ENCODE peak calls at places on chromosomes 4 and X, in six cellular contexts. One of them, this sample, is unnamed.

GRCh38 chrX:100636321-100636991 is at the start of gene TSPAN6:
- DNase-seq in effector memory CD4-positive, alpha-beta T cell: peak
- DNase-seq in thyroid gland: peak
- DNase-seq in AG04449: no peak
- DNase-seq in HCT116: peak
- DNase-seq in adipocyte: peak
- DNase-seq in this sample: no peak

GRCh38 chr4:85681194-85681803 is 206.3 kb downstream of the ARHGAP24 start:
- DNase-seq in effector memory CD4-positive, alpha-beta T cell: no peak
- DNase-seq in thyroid gland: peak
- DNase-seq in AG04449: peak
- DNase-seq in HCT116: no peak
- DNase-seq in adipocyte: peak
- DNase-seq in this sample: no peak

GRCh38 chr4:108372678-108373077 is 203.9 kb upstream of the LEF1 start:
- DNase-seq in effector memory CD4-positive, alpha-beta T cell: no peak
- DNase-seq in thyroid gland: no peak
- DNase-seq in AG04449: no peak
- DNase-seq in HCT116: no peak
- DNase-seq in adipocyte: no peak
- DNase-seq in this sample: no peak

GRCh38 chr4:135917016-135917415 is 1615.3 kb downstream of the PCDH18 start:
- DNase-seq in effector memory CD4-positive, alpha-beta T cell: no peak
- DNase-seq in thyroid gland: no peak
- DNase-seq in AG04449: no peak
- DNase-seq in HCT116: no peak
- DNase-seq in adipocyte: peak
- DNase-seq in this sample: no peak

GRCh38 chr4:64713256-64713840 is 304.1 kb upstream of the TECRL start:
- DNase-seq in effector memory CD4-positive, alpha-beta T cell: no peak
- DNase-seq in thyroid gland: no peak
- DNase-seq in AG04449: no peak
- DNase-seq in HCT116: no peak
- DNase-seq in adipocyte: peak
- DNase-seq in this sample: no peak

GRCh38 chr4:1571986-1572385 is 112.1 kb downstream of the FAM53A start:
- DNase-seq in effector memory CD4-positive, alpha-beta T cell: no peak
- DNase-seq in thyroid gland: no peak
- DNase-seq in AG04449: no peak
- DNase-seq in HCT116: no peak
- DNase-seq in adipocyte: no peak
- DNase-seq in this sample: no peak

GRCh38 chrX:39896951-39897740 is 200.6 kb downstream of the BCOR start:
- DNase-seq in effector memory CD4-positive, alpha-beta T cell: no peak
- DNase-seq in thyroid gland: peak
- DNase-seq in AG04449: no peak
- DNase-seq in HCT116: no peak
- DNase-seq in adipocyte: peak
- DNase-seq in this sample: no peak

GRCh38 chrX:123422875-123423274 is 238.8 kb downstream of the GRIA3 start:
- DNase-seq in effector memory CD4-positive, alpha-beta T cell: no peak
- DNase-seq in thyroid gland: no peak
- DNase-seq in AG04449: no peak
- DNase-seq in HCT116: no peak
- DNase-seq in adipocyte: peak
- DNase-seq in this sample: no peak

GRCh38 chr4:100651499-100652165 is 133.8 kb upstream of the EMCN start:
- DNase-seq in effector memory CD4-positive, alpha-beta T cell: no peak
- DNase-seq in thyroid gland: no peak
- DNase-seq in AG04449: no peak
- DNase-seq in HCT116: no peak
- DNase-seq in adipocyte: no peak
- DNase-seq in this sample: no peak

GRCh38 chrX:103215037-103215767 is at the start of gene BEX4:
- DNase-seq in effector memory CD4-positive, alpha-beta T cell: peak
- DNase-seq in thyroid gland: peak
- DNase-seq in AG04449: no peak
- DNase-seq in HCT116: peak
- DNase-seq in adipocyte: peak
- DNase-seq in this sample: no peak

GRCh38 chrX:103215768-103216085 is 819 bp downstream of the BEX4 start:
- DNase-seq in effector memory CD4-positive, alpha-beta T cell: no peak
- DNase-seq in thyroid gland: peak
- DNase-seq in AG04449: no peak
- DNase-seq in HCT116: no peak
- DNase-seq in adipocyte: peak
- DNase-seq in this sample: no peak

DNA sequence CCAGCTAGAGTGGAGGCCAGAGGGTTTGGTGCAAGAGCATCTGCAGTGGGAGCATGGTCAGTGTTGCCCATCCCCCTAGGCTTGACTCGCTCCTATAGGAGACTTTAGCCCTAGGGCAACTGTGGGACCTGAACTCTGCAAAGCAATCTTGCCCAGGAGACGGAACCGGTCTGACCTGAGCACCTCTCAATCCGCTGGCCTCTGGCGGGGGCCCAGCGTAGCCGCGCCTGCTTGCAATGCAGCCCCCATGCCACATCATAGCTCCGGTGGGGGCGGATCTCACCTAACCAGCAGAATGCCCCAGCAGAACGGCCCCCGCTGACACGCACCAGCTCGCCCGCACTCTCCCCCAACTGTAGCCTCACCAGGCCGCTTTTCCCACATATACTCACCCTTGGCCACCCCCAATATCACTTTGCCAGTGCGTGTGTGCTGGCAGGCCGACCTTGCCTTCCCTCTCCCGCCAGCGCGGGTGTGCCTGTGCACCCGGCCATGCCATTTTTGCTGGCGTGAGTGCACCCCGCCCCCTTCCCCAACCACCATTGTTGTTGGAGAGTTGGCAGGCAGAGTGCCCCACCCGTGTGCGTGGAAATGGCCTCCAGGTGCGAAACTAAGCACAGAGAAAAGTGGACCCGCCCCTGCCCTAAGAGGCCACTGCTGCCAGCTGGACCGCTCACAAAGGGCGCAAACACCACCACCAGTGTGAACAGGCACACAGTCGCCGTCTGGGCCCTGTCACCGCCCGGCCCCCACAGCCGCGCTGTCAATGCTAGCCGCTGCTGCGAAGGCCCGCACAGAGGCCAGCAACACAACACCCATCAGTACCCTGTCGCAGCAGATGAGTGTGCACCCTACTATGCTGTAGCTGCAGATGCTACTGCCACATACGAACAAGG is 5.9 kb downstream of the BEX4 start:
- DNase-seq in effector memory CD4-positive, alpha-beta T cell: no peak
- DNase-seq in thyroid gland: peak
- DNase-seq in AG04449: no peak
- DNase-seq in HCT116: no peak
- DNase-seq in adipocyte: no peak
- DNase-seq in this sample: no peak
- H3K4me3 ChIP-seq in effector memory CD4-positive, alpha-beta T cell: no peak
- H3K4me3 ChIP-seq in thyroid gland: no peak
- H3K4me3 ChIP-seq in AG04449: no peak
- H3K4me3 ChIP-seq in HCT116: no peak
- H3K4me3 ChIP-seq in adipocyte: no peak
- H3K4me3 ChIP-seq in this sample: no peak

GRCh38 chr4:69858683-69859082 is 1.3 kb downstream of the SULT1E1 start:
- DNase-seq in effector memory CD4-positive, alpha-beta T cell: no peak
- DNase-seq in thyroid gland: no peak
- DNase-seq in AG04449: no peak
- DNase-seq in HCT116: no peak
- DNase-seq in adipocyte: no peak
- DNase-seq in this sample: no peak

GRCh38 chr4:69861756-69862155 is 1.8 kb upstream of the SULT1E1 start:
- DNase-seq in effector memory CD4-positive, alpha-beta T cell: no peak
- DNase-seq in thyroid gland: no peak
- DNase-seq in AG04449: no peak
- DNase-seq in HCT116: no peak
- DNase-seq in adipocyte: no peak
- DNase-seq in this sample: no peak

GRCh38 chr4:69860007-69860406 is at the start of gene SULT1E1:
- DNase-seq in effector memory CD4-positive, alpha-beta T cell: no peak
- DNase-seq in thyroid gland: no peak
- DNase-seq in AG04449: no peak
- DNase-seq in HCT116: no peak
- DNase-seq in adipocyte: no peak
- DNase-seq in this sample: no peak

GRCh38 chr4:69860521-69861298 is 765 bp upstream of the SULT1E1 start:
- DNase-seq in effector memory CD4-positive, alpha-beta T cell: no peak
- DNase-seq in thyroid gland: no peak
- DNase-seq in AG04449: no peak
- DNase-seq in HCT116: no peak
- DNase-seq in adipocyte: no peak
- DNase-seq in this sample: no peak

GRCh38 chr4:69859140-69859539 is 805 bp downstream of the SULT1E1 start:
- DNase-seq in effector memory CD4-positive, alpha-beta T cell: no peak
- DNase-seq in thyroid gland: no peak
- DNase-seq in AG04449: no peak
- DNase-seq in HCT116: no peak
- DNase-seq in adipocyte: no peak
- DNase-seq in this sample: no peak
- H3K4me3 ChIP-seq in effector memory CD4-positive, alpha-beta T cell: no peak
- H3K4me3 ChIP-seq in thyroid gland: no peak
- H3K4me3 ChIP-seq in AG04449: no peak
- H3K4me3 ChIP-seq in HCT116: no peak
- H3K4me3 ChIP-seq in adipocyte: no peak
- H3K4me3 ChIP-seq in this sample: no peak

GRCh38 chrX:54710920-54711319 is 87.1 kb downstream of the ITIH6 start:
- DNase-seq in effector memory CD4-positive, alpha-beta T cell: no peak
- DNase-seq in thyroid gland: no peak
- DNase-seq in AG04449: no peak
- DNase-seq in HCT116: no peak
- DNase-seq in adipocyte: no peak
- DNase-seq in this sample: no peak
- H3K4me3 ChIP-seq in effector memory CD4-positive, alpha-beta T cell: no peak
- H3K4me3 ChIP-seq in thyroid gland: no peak
- H3K4me3 ChIP-seq in AG04449: no peak
- H3K4me3 ChIP-seq in HCT116: no peak
- H3K4me3 ChIP-seq in adipocyte: no peak
- H3K4me3 ChIP-seq in this sample: no peak

GRCh38 chr4:134627386-134627785 is 425.8 kb upstream of the PABPC4L start:
- DNase-seq in effector memory CD4-positive, alpha-beta T cell: no peak
- DNase-seq in thyroid gland: no peak
- DNase-seq in AG04449: no peak
- DNase-seq in HCT116: no peak
- DNase-seq in adipocyte: no peak
- DNase-seq in this sample: no peak
- H3K4me3 ChIP-seq in effector memory CD4-positive, alpha-beta T cell: no peak
- H3K4me3 ChIP-seq in thyroid gland: no peak
- H3K4me3 ChIP-seq in AG04449: no peak
- H3K4me3 ChIP-seq in HCT116: no peak
- H3K4me3 ChIP-seq in adipocyte: no peak
- H3K4me3 ChIP-seq in this sample: no peak

DNA sequence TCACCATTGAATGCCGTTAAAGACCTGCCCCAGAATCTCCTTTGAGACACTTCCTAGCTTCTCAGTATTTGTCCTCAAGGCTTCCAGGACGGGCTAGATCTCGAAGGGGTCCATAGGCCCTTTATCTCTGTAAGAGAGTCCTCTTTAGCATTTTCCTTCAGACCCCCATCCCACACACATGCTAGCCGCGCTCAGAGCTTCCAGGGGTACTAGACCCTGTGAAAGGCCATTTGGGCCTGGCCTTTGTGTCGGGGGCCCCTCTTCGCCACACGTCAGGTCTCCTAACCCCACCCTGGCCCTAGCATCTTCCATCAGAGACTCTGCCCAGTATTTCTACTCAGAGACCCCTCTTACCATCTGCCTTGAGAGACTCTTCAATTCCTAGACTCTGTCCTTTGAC is 759 bp downstream of the UBA1 start:
- DNase-seq in effector memory CD4-positive, alpha-beta T cell: no peak
- DNase-seq in thyroid gland: no peak
- DNase-seq in AG04449: no peak
- DNase-seq in HCT116: no peak
- DNase-seq in adipocyte: no peak
- DNase-seq in this sample: no peak
- H3K4me3 ChIP-seq in effector memory CD4-positive, alpha-beta T cell: peak
- H3K4me3 ChIP-seq in thyroid gland: peak
- H3K4me3 ChIP-seq in AG04449: peak
- H3K4me3 ChIP-seq in HCT116: peak
- H3K4me3 ChIP-seq in adipocyte: peak
- H3K4me3 ChIP-seq in this sample: peak

DNA sequence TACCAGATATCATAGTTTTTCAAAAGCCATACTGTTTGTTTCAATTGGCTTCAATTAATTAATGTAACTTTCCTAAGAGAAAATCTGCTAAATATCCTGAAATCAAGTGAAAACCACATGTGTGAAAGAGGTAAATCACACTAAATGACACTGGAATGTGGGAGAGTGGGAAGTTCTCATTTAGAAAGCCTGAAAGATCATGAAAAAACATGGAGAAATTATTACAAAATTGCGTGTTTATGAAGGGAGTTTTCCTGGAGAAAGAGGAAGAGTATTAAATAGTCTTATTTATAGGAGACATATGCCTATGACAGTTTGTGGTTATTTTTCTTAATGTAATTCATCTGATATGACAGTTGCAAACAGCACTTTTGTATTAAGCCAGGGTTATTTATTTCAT is 183.7 kb downstream of the DKK2 start:
- DNase-seq in effector memory CD4-positive, alpha-beta T cell: no peak
- DNase-seq in thyroid gland: no peak
- DNase-seq in AG04449: no peak
- DNase-seq in HCT116: no peak
- DNase-seq in adipocyte: no peak
- DNase-seq in this sample: no peak
- H3K4me3 ChIP-seq in effector memory CD4-positive, alpha-beta T cell: no peak
- H3K4me3 ChIP-seq in thyroid gland: no peak
- H3K4me3 ChIP-seq in AG04449: no peak
- H3K4me3 ChIP-seq in HCT116: no peak
- H3K4me3 ChIP-seq in adipocyte: no peak
- H3K4me3 ChIP-seq in this sample: no peak

GRCh38 chr4:152556283-152556682 is 20.4 kb upstream of the FBXW7 start:
- DNase-seq in effector memory CD4-positive, alpha-beta T cell: no peak
- DNase-seq in thyroid gland: no peak
- DNase-seq in AG04449: no peak
- DNase-seq in HCT116: no peak
- DNase-seq in adipocyte: no peak
- DNase-seq in this sample: no peak

GRCh38 chr4:152559641-152560040 is 23.7 kb upstream of the FBXW7 start:
- DNase-seq in effector memory CD4-positive, alpha-beta T cell: no peak
- DNase-seq in thyroid gland: no peak
- DNase-seq in AG04449: no peak
- DNase-seq in HCT116: no peak
- DNase-seq in adipocyte: no peak
- DNase-seq in this sample: no peak

GRCh38 chr4:152554742-152555141 is 18.9 kb upstream of the FBXW7 start:
- DNase-seq in effector memory CD4-positive, alpha-beta T cell: no peak
- DNase-seq in thyroid gland: no peak
- DNase-seq in AG04449: no peak
- DNase-seq in HCT116: no peak
- DNase-seq in adipocyte: no peak
- DNase-seq in this sample: no peak

GRCh38 chr4:152556814-152557213 is 20.9 kb upstream of the FBXW7 start:
- DNase-seq in effector memory CD4-positive, alpha-beta T cell: no peak
- DNase-seq in thyroid gland: no peak
- DNase-seq in AG04449: no peak
- DNase-seq in HCT116: no peak
- DNase-seq in adipocyte: no peak
- DNase-seq in this sample: no peak
- H3K4me3 ChIP-seq in effector memory CD4-positive, alpha-beta T cell: no peak
- H3K4me3 ChIP-seq in thyroid gland: no peak
- H3K4me3 ChIP-seq in AG04449: no peak
- H3K4me3 ChIP-seq in HCT116: no peak
- H3K4me3 ChIP-seq in adipocyte: no peak
- H3K4me3 ChIP-seq in this sample: peak